ENCODE peak calls at places on chromosome X, in six cellular contexts. One of them, this sample, is unnamed.

GRCh38 chrX:7985568-7985967 is 58.4 kb upstream of the PNPLA4 start:
- DNase-seq in A549: no peak
- DNase-seq in thoracic aorta: no peak
- DNase-seq in DND-41: no peak
- DNase-seq in astrocyte of the spinal cord: peak; percentile 35
- DNase-seq in kidney: no peak
- DNase-seq in this sample: no peak

GRCh38 chrX:119721487-119721886 is 28.5 kb upstream of the SEPTIN6 start:
- DNase-seq in kidney: no peak
- DNase-seq in thoracic aorta: no peak
- DNase-seq in A549: no peak
- DNase-seq in astrocyte of the spinal cord: no peak
- DNase-seq in DND-41: no peak
- DNase-seq in this sample: no peak

GRCh38 chrX:103941201-103941975 is 21.0 kb upstream of the TMSB15B start:
- DNase-seq in astrocyte of the spinal cord: peak; percentile 19
- DNase-seq in DND-41: no peak
- DNase-seq in thoracic aorta: no peak
- DNase-seq in A549: peak; percentile 58
- DNase-seq in kidney: no peak
- DNase-seq in this sample: peak; percentile 65

GRCh38 chrX:39808471-39808917 is 289.3 kb downstream of the BCOR start:
- DNase-seq in thoracic aorta: no peak
- DNase-seq in DND-41: no peak
- DNase-seq in astrocyte of the spinal cord: peak; percentile 85
- DNase-seq in A549: no peak
- DNase-seq in kidney: peak; percentile 80
- DNase-seq in this sample: peak; percentile 84

GRCh38 chrX:55342533-55343501 is 78.1 kb upstream of the PAGE3 start:
- DNase-seq in DND-41: peak; percentile 56
- DNase-seq in astrocyte of the spinal cord: no peak
- DNase-seq in thoracic aorta: no peak
- DNase-seq in A549: peak; percentile 40
- DNase-seq in kidney: no peak
- DNase-seq in this sample: peak; percentile 5

GRCh38 chrX:40755291-40756249 is 20.2 kb upstream of the MED14 start:
- DNase-seq in DND-41: no peak
- DNase-seq in thoracic aorta: peak; percentile 34
- DNase-seq in A549: no peak
- DNase-seq in astrocyte of the spinal cord: no peak
- DNase-seq in kidney: no peak
- DNase-seq in this sample: peak; percentile 11

GRCh38 chrX:136199365-136199764 is 51.8 kb downstream of the MAP7D3 start:
- DNase-seq in A549: no peak
- DNase-seq in kidney: no peak
- DNase-seq in astrocyte of the spinal cord: no peak
- DNase-seq in thoracic aorta: no peak
- DNase-seq in DND-41: no peak
- DNase-seq in this sample: no peak

GRCh38 chrX:111869639-111870034 is 6.3 kb upstream of the TRPC5OS start:
- DNase-seq in kidney: no peak
- DNase-seq in thoracic aorta: no peak
- DNase-seq in DND-41: peak; percentile 20
- DNase-seq in A549: peak; percentile 57
- DNase-seq in astrocyte of the spinal cord: peak; percentile 51
- DNase-seq in this sample: peak; percentile 56

GRCh38 chrX:116204947-116205346 is 34.4 kb downstream of the AGTR2 start:
- DNase-seq in kidney: no peak
- DNase-seq in thoracic aorta: no peak
- DNase-seq in astrocyte of the spinal cord: peak; percentile 16
- DNase-seq in DND-41: no peak
- DNase-seq in A549: peak; percentile 11
- DNase-seq in this sample: peak; percentile 31

GRCh38 chrX:39613508-39613921 is 484.2 kb downstream of the BCOR start:
- DNase-seq in thoracic aorta: no peak
- DNase-seq in astrocyte of the spinal cord: peak; percentile 1
- DNase-seq in DND-41: peak; percentile 8
- DNase-seq in kidney: peak; percentile 87
- DNase-seq in A549: no peak
- DNase-seq in this sample: no peak

GRCh38 chrX:142156567-142156966 is 48.5 kb downstream of the MAGEC2 start:
- DNase-seq in thoracic aorta: no peak
- DNase-seq in astrocyte of the spinal cord: no peak
- DNase-seq in DND-41: no peak
- DNase-seq in A549: no peak
- DNase-seq in kidney: no peak
- DNase-seq in this sample: no peak

GRCh38 chrX:107102980-107103379 is 15.6 kb downstream of the RBM41 start:
- DNase-seq in astrocyte of the spinal cord: peak; percentile 6
- DNase-seq in thoracic aorta: no peak
- DNase-seq in kidney: no peak
- DNase-seq in DND-41: no peak
- DNase-seq in A549: peak; percentile 13
- DNase-seq in this sample: peak; percentile 33

GRCh38 chrX:110317079-110317819 is 636 bp downstream of the AMMECR1 start:
- DNase-seq in thoracic aorta: no peak
- DNase-seq in A549: peak; percentile 2
- DNase-seq in astrocyte of the spinal cord: no peak
- DNase-seq in kidney: no peak
- DNase-seq in DND-41: peak; percentile 33
- DNase-seq in this sample: no peak

GRCh38 chrX:118973389-118974087 is 880 bp upstream of the LONRF3 start:
- DNase-seq in astrocyte of the spinal cord: no peak
- DNase-seq in DND-41: no peak
- DNase-seq in A549: no peak
- DNase-seq in kidney: peak; percentile 73
- DNase-seq in thoracic aorta: no peak
- DNase-seq in this sample: no peak

GRCh38 chrX:119177278-119177677 is 49.7 kb upstream of the KIAA1210 start:
- DNase-seq in DND-41: no peak
- DNase-seq in A549: no peak
- DNase-seq in kidney: no peak
- DNase-seq in astrocyte of the spinal cord: no peak
- DNase-seq in thoracic aorta: no peak
- DNase-seq in this sample: no peak

GRCh38 chrX:115912372-115912897 is 258.1 kb upstream of the AGTR2 start:
- DNase-seq in astrocyte of the spinal cord: no peak
- DNase-seq in thoracic aorta: no peak
- DNase-seq in kidney: no peak
- DNase-seq in A549: no peak
- DNase-seq in DND-41: no peak
- DNase-seq in this sample: peak; percentile 2

GRCh38 chrX:105117621-105118020 is 102.9 kb downstream of the TEX13A start:
- DNase-seq in kidney: no peak
- DNase-seq in A549: no peak
- DNase-seq in DND-41: no peak
- DNase-seq in thoracic aorta: no peak
- DNase-seq in astrocyte of the spinal cord: no peak
- DNase-seq in this sample: no peak

GRCh38 chrX:46327229-46328081 is 217.8 kb downstream of the ZNF674 start:
- DNase-seq in astrocyte of the spinal cord: peak; percentile 29
- DNase-seq in DND-41: no peak
- DNase-seq in thoracic aorta: no peak
- DNase-seq in kidney: peak; percentile 77
- DNase-seq in A549: peak; percentile 96
- DNase-seq in this sample: peak; percentile 16

GRCh38 chrX:94751611-94752010 is 1077.6 kb downstream of the FAM133A start:
- DNase-seq in kidney: no peak
- DNase-seq in astrocyte of the spinal cord: no peak
- DNase-seq in DND-41: no peak
- DNase-seq in A549: no peak
- DNase-seq in thoracic aorta: no peak
- DNase-seq in this sample: no peak

DNA sequence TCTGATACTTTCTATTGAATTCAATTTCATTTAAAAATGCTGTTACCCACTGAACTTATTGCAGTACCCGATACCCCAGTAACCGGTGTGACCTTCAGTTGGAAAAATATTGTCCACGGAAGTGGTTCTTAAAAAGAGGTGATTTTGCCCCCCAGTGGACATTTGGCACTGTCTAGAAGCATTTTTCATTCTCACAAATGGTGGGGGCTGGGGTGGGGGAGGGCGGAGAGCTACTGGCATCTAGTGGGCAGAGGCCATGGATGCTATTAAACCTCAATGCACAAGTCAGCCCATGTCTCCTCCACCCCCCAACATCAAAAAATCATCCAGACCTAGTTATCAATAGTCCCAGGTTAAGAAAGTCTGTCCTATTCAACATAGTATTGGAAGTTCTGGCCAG is 19.6 kb upstream of the CHM start:
- DNase-seq in A549: peak; percentile 16
- DNase-seq in kidney: no peak
- DNase-seq in DND-41: no peak
- DNase-seq in astrocyte of the spinal cord: no peak
- DNase-seq in thoracic aorta: no peak
- DNase-seq in this sample: peak; percentile 27
- TF ChIP-seq CTCF in A549: no peak
- TF ChIP-seq CTCF in kidney: no peak
- TF ChIP-seq CTCF in DND-41: no peak
- TF ChIP-seq CTCF in astrocyte of the spinal cord: no peak
- TF ChIP-seq CTCF in thoracic aorta: no peak
- TF ChIP-seq CTCF in this sample: peak; percentile 27

GRCh38 chrX:133985164-133986007 is at the start of gene GPC3:
- DNase-seq in DND-41: peak; percentile 65
- DNase-seq in A549: peak; percentile 16
- DNase-seq in astrocyte of the spinal cord: peak; percentile 10
- DNase-seq in kidney: peak; percentile 88
- DNase-seq in thoracic aorta: no peak
- DNase-seq in this sample: peak; percentile 20

GRCh38 chrX:133987188-133987587 is 1.8 kb upstream of the GPC3 start:
- DNase-seq in DND-41: no peak
- DNase-seq in kidney: no peak
- DNase-seq in thoracic aorta: no peak
- DNase-seq in A549: no peak
- DNase-seq in astrocyte of the spinal cord: no peak
- DNase-seq in this sample: no peak

GRCh38 chrX:133984857-133985163 is 584 bp downstream of the GPC3 start:
- DNase-seq in thoracic aorta: no peak
- DNase-seq in astrocyte of the spinal cord: no peak
- DNase-seq in kidney: no peak
- DNase-seq in DND-41: no peak
- DNase-seq in A549: no peak
- DNase-seq in this sample: no peak

GRCh38 chrX:133988010-133988409 is 2.6 kb upstream of the GPC3 start:
- DNase-seq in kidney: no peak
- DNase-seq in DND-41: no peak
- DNase-seq in thoracic aorta: no peak
- DNase-seq in astrocyte of the spinal cord: no peak
- DNase-seq in A549: no peak
- DNase-seq in this sample: no peak

DNA sequence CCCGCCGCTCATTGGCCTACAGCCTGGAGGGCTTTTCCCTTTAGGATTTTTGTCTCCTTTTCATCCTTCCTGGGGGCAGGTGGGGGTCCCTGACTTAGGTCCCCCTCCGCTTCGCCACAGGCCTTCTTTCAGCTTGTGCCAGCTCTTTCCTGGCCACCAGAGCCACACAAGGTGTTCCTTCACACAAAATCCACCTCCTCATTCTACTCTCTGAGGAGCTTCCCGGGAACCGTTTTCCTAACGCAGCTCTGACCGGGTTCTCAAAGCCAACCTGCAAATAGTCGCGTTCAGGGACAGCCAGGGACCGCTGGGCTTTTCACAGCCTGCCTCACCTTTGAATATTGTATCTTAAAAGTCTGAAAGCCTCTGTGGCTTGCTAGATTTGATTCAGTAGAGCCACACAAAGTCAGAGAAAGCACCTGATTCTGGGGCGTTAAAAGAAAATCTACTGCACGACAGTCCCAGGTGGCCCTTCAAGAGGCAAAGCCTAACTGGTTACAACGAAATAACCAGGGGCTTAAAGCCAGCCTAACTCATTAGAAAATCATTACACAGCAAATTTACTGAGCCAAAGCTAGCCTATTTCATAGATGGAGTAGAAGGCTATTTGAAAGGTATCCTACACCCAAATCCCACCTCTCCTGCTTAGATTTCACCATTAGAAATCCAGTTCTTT is 752 bp upstream of the GPC3 start:
- DNase-seq in astrocyte of the spinal cord: no peak
- DNase-seq in kidney: no peak
- DNase-seq in DND-41: no peak
- DNase-seq in A549: no peak
- DNase-seq in thoracic aorta: no peak
- DNase-seq in this sample: no peak
- H3K4me3 ChIP-seq in astrocyte of the spinal cord: no peak overlapping the region
- H3K4me3 ChIP-seq in kidney: peak overlapping the region; percentile 56
- H3K4me3 ChIP-seq in DND-41: no peak overlapping the region
- H3K4me3 ChIP-seq in A549: peak overlapping the region; percentile 43
- H3K4me3 ChIP-seq in thoracic aorta: peak overlapping the region; percentile 49
- H3K4me3 ChIP-seq in this sample: peak overlapping the region; percentile 20

DNA sequence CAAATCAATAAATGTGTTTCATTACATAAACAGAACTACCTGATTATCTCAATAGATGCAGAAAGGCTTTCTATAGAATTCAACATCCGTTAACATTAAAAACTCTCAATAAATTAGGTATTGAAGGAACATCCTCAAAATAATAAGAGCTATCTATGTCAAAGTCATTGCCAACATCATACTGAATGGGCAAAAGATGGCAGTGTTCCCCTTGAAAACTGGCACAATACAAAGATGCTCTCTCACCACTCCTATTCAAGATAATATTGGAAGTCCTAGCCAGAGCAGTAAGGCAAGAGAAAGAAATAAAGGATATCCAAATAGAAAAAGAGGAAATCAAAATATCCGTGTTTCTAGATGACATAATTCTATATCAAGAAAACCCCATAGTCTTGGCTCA is 466.4 kb downstream of the MAGEE1 start:
- DNase-seq in A549: peak; percentile 0
- DNase-seq in kidney: no peak
- DNase-seq in thoracic aorta: no peak
- DNase-seq in DND-41: no peak
- DNase-seq in astrocyte of the spinal cord: no peak
- DNase-seq in this sample: peak; percentile 1
- TF ChIP-seq CTCF in A549: no peak
- TF ChIP-seq CTCF in kidney: no peak
- TF ChIP-seq CTCF in thoracic aorta: no peak
- TF ChIP-seq CTCF in DND-41: no peak
- TF ChIP-seq CTCF in astrocyte of the spinal cord: no peak
- TF ChIP-seq CTCF in this sample: no peak

GRCh38 chrX:13090261-13091110 is 46.1 kb upstream of the FAM9C start:
- DNase-seq in A549: no peak
- DNase-seq in kidney: no peak
- DNase-seq in DND-41: peak; percentile 33
- DNase-seq in thoracic aorta: no peak
- DNase-seq in astrocyte of the spinal cord: no peak
- DNase-seq in this sample: peak; percentile 83
- H3K4me3 ChIP-seq in A549: no peak overlapping the region
- H3K4me3 ChIP-seq in kidney: no peak overlapping the region
- H3K4me3 ChIP-seq in DND-41: no peak overlapping the region
- H3K4me3 ChIP-seq in thoracic aorta: peak overlapping the region; percentile 44
- H3K4me3 ChIP-seq in astrocyte of the spinal cord: no peak overlapping the region
- H3K4me3 ChIP-seq in this sample: no peak overlapping the region

DNA sequence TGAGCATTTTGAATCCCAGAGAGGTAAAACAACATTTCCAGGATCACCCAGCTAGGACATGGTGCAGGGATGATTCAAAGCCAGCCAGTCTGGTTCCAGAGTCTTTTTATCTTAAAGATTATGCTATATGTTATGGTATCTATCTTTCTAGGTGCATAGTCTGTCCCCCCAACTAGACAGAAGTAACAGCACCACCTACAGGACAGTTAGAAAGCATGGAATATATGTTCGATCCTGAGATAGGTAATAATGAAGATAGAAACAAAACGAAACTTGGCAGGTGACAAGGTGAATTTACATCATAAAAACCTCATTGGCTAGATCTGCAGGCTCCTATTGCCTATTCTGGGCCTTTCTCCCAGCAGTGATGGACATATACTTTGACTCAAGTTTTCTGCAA is 723.2 kb downstream of the SMARCA1 start:
- DNase-seq in thoracic aorta: no peak
- DNase-seq in DND-41: no peak
- DNase-seq in astrocyte of the spinal cord: no peak
- DNase-seq in kidney: no peak
- DNase-seq in A549: no peak
- DNase-seq in this sample: peak; percentile 3
- TF ChIP-seq CTCF in thoracic aorta: no peak
- TF ChIP-seq CTCF in DND-41: peak; percentile 52
- TF ChIP-seq CTCF in astrocyte of the spinal cord: no peak
- TF ChIP-seq CTCF in kidney: no peak
- TF ChIP-seq CTCF in A549: peak; percentile 17
- TF ChIP-seq CTCF in this sample: no peak